ENCODE peak calls at places on chromosomes 11 and 22, in four cellular contexts. O, Z, W and P are unnamed samples.

GRCh38 chr11:108432783-108433182 is 34.5 kb downstream of the C11orf65 start:
- DNase-seq in O (no peak), Z (no peak), W (no peak), P (no peak)

GRCh38 chr11:111540114-111540920 is at the start of gene LAYN:
- DNase-seq in W (no peak), O (peak), Z (peak), P (peak)

GRCh38 chr22:44880588-44881245 is 128.3 kb downstream of the ARHGAP8 start:
- DNase-seq in O (no peak), W (no peak), Z (no peak), P (no peak)

GRCh38 chr11:13354335-13354734 is 76.7 kb downstream of the BMAL1 start:
- DNase-seq in W (no peak), Z (no peak), O (no peak), P (peak)

GRCh38 chr22:22087854-22088657 is 105.5 kb upstream of the TOP3B start:
- DNase-seq in Z (no peak), O (no peak), W (no peak), P (no peak)

GRCh38 chr11:61151545-61152252 is 9.5 kb downstream of the VPS37C start:
- DNase-seq in W (no peak), O (no peak), Z (no peak), P (no peak)

GRCh38 chr11:119374632-119375394 is 6.7 kb downstream of the USP2 start:
- DNase-seq in Z (no peak), W (no peak), O (no peak), P (no peak)

GRCh38 chr11:5655474-5655873 is 29.4 kb downstream of the TRIM5 start:
- DNase-seq in W (no peak), O (no peak), Z (no peak), P (no peak)

GRCh38 chr11:67366546-67366945 is 6.9 kb downstream of the CLCF1 start:
- DNase-seq in W (no peak), O (no peak), Z (no peak), P (no peak)

GRCh38 chr22:38461414-38462081 is 6.3 kb upstream of the KDELR3 start:
- DNase-seq in W (no peak), O (peak), Z (no peak), P (peak)

GRCh38 chr11:17579451-17579850 is 32.4 kb downstream of the OTOG start:
- DNase-seq in Z (no peak), O (peak), W (no peak), P (no peak)

GRCh38 chr11:115523727-115524399 is 19.6 kb upstream of the CADM1 start:
- DNase-seq in O (no peak), W (no peak), Z (no peak), P (no peak)